ENCODE peak calls at places on chromosomes 11 and 22, in five cellular contexts. S is stimulated activated CD8-positive, alpha-beta memory T cell treated with anti-CD3 and anti-CD28 coated beads, Interleukin-12 subunit alpha, Interleukin-12 subunit beta, amount 100 ng/mL, for 4 hours; T is left ventricle myocardium inferior; E is HFF-Myc; A is GM04504. M is an unnamed sample.

GRCh38 chr11:117908959-117909610 is 20.1 kb downstream of the TMPRSS13 start:
- DNase-seq in S (no peak), T (no peak), E (no peak), A (no peak), M (no peak)

GRCh38 chr11:25981998-25982397 is 349.9 kb upstream of the ANO3 start:
- DNase-seq in S (no peak), T (no peak), E (peak), A (peak), M (peak)

GRCh38 chr11:101321222-101321621 is 191.6 kb upstream of the PGR start:
- DNase-seq in S (no peak), T (no peak), E (no peak), A (no peak), M (no peak)

GRCh38 chr22:39818050-39818449 is 75.5 kb downstream of the ENTHD1 start:
- DNase-seq in S (no peak), T (no peak), E (no peak), A (peak), M (no peak)

GRCh38 chr11:119081682-119082081 is 3.0 kb upstream of the HMBS start:
- DNase-seq in S (no peak), T (no peak), E (no peak), A (no peak), M (no peak)

GRCh38 chr11:6895010-6895409 is 2.7 kb upstream of the OR2D2 start:
- DNase-seq in S (no peak), T (no peak), E (no peak), A (no peak), M (no peak)

GRCh38 chr11:123505546-123506299 is 75.7 kb downstream of the GRAMD1B start:
- DNase-seq in S (no peak), T (no peak), E (no peak), A (no peak), M (no peak)

GRCh38 chr22:23478175-23478574 is 101.9 kb downstream of the IGLL1 start:
- DNase-seq in S (no peak), T (no peak), E (no peak), A (no peak), M (no peak)

GRCh38 chr11:56659755-56660154 is 3.7 kb upstream of the OR5AR1 start:
- DNase-seq in S (no peak), T (no peak), E (no peak), A (no peak), M (no peak)

GRCh38 chr11:22387126-22387525 is 48.9 kb downstream of the SLC17A6 start:
- DNase-seq in S (no peak), T (no peak), E (no peak), A (no peak), M (no peak)

GRCh38 chr22:40928657-40929056 is 22.5 kb upstream of the RBX1 start:
- DNase-seq in S (no peak), T (no peak), E (no peak), A (no peak), M (no peak)

GRCh38 chr11:122697636-122698167 is 42.2 kb downstream of the UBASH3B start:
- DNase-seq in S (no peak), T (no peak), E (no peak), A (no peak), M (no peak)

GRCh38 chr11:1863352-1864215 is 10.7 kb downstream of the LSP1 start:
- DNase-seq in S (no peak), T (peak), E (peak), A (peak), M (peak)

GRCh38 chr11:36540998-36541397 is 26.8 kb upstream of the RAG1 start:
- DNase-seq in S (no peak), T (peak), E (peak), A (peak), M (peak)

GRCh38 chr11:8638300-8638699 is 44.2 kb downstream of the TRIM66 start:
- DNase-seq in S (no peak), T (no peak), E (no peak), A (no peak), M (no peak)

GRCh38 chr22:38110863-38111852 is 674 bp upstream of the BAIAP2L2 start:
- DNase-seq in S (no peak), T (no peak), E (no peak), A (no peak), M (no peak)

GRCh38 chr11:125312391-125312790 is 147.8 kb downstream of the PKNOX2 start:
- DNase-seq in S (no peak), T (no peak), E (no peak), A (no peak), M (no peak)

GRCh38 chr11:27861706-27862430 is 161.6 kb upstream of the BDNF start:
- DNase-seq in S (no peak), T (no peak), E (peak), A (peak), M (peak)

GRCh38 chr11:10875430-10876021 is 17.7 kb upstream of the ZBED5 start:
- DNase-seq in S (no peak), T (no peak), E (no peak), A (no peak), M (no peak)

GRCh38 chr11:127943763-127944162 is 643.6 kb downstream of the ETS1 start:
- DNase-seq in S (no peak), T (no peak), E (no peak), A (no peak), M (no peak)

GRCh38 chr11:61912991-61913698 is 4.2 kb downstream of the RAB3IL1 start:
- DNase-seq in S (no peak), T (peak), E (no peak), A (no peak), M (no peak)

GRCh38 chr11:1077033-1077416 is 2.4 kb downstream of the MUC2 start:
- DNase-seq in S (no peak), T (no peak), E (no peak), A (no peak), M (no peak)

GRCh38 chr11:66505276-66505816 is 5.1 kb upstream of the BBS1 start:
- DNase-seq in S (no peak), T (no peak), E (no peak), A (no peak), M (no peak)

GRCh38 chr11:32229566-32230240 is 138.8 kb downstream of the RCN1 start:
- DNase-seq in S (no peak), T (no peak), E (no peak), A (no peak), M (no peak)

GRCh38 chr22:26502688-26503561 is 9.3 kb downstream of the TFIP11 start:
- DNase-seq in S (peak), T (peak), E (no peak), A (no peak), M (no peak)

GRCh38 chr11:37689951-37690350 is 1091.9 kb upstream of the RAG2 start:
- DNase-seq in S (no peak), T (no peak), E (no peak), A (no peak), M (no peak)

GRCh38 chr11:43870981-43871550 is 9.6 kb upstream of the ALKBH3 start:
- DNase-seq in S (no peak), T (no peak), E (no peak), A (no peak), M (no peak)

M was measured in HS-27A.